ENCODE peak calls at places on chromosomes 1 and 21, in nine cellular contexts. One of them, this sample, is unnamed.

GRCh38 chr1:89309828-89310227 is 37.2 kb upstream of the GBP5 start:
- DNase-seq in AG08396: no peak
- DNase-seq in activated gamma-delta T cell treated with anti-CD3 and anti-CD28 coated beads, Interleukin-2, amount 50 U/mL, for 16 hours: no peak
- DNase-seq in tibial nerve: no peak
- DNase-seq in CD4-positive, alpha-beta T cell: no peak
- DNase-seq in germinal center: no peak
- DNase-seq in CD4-positive, CD25-positive, alpha-beta regulatory T cell: peak
- DNase-seq in A549: no peak
- DNase-seq in Caki2: no peak
- DNase-seq in this sample: no peak

GRCh38 chr1:239719642-239720258 is 333.4 kb downstream of the CHRM3 start:
- DNase-seq in CD4-positive, CD25-positive, alpha-beta regulatory T cell: peak
- DNase-seq in AG08396: no peak
- DNase-seq in Caki2: no peak
- DNase-seq in germinal center: no peak
- DNase-seq in tibial nerve: no peak
- DNase-seq in CD4-positive, alpha-beta T cell: peak
- DNase-seq in A549: no peak
- DNase-seq in activated gamma-delta T cell treated with anti-CD3 and anti-CD28 coated beads, Interleukin-2, amount 50 U/mL, for 16 hours: peak
- DNase-seq in this sample: no peak

GRCh38 chr21:32131960-32132359 is 146.9 kb downstream of the MIS18A start:
- DNase-seq in CD4-positive, CD25-positive, alpha-beta regulatory T cell: no peak
- DNase-seq in A549: peak
- DNase-seq in activated gamma-delta T cell treated with anti-CD3 and anti-CD28 coated beads, Interleukin-2, amount 50 U/mL, for 16 hours: no peak
- DNase-seq in AG08396: no peak
- DNase-seq in germinal center: no peak
- DNase-seq in Caki2: peak
- DNase-seq in CD4-positive, alpha-beta T cell: no peak
- DNase-seq in tibial nerve: no peak
- DNase-seq in this sample: no peak

GRCh38 chr1:10629091-10629815 is 154.5 kb downstream of the PEX14 start:
- DNase-seq in activated gamma-delta T cell treated with anti-CD3 and anti-CD28 coated beads, Interleukin-2, amount 50 U/mL, for 16 hours: no peak
- DNase-seq in germinal center: no peak
- DNase-seq in CD4-positive, CD25-positive, alpha-beta regulatory T cell: no peak
- DNase-seq in A549: no peak
- DNase-seq in AG08396: no peak
- DNase-seq in CD4-positive, alpha-beta T cell: no peak
- DNase-seq in Caki2: no peak
- DNase-seq in tibial nerve: no peak
- DNase-seq in this sample: no peak

GRCh38 chr1:241310451-241310850 is 46.6 kb downstream of the RGS7 start:
- DNase-seq in activated gamma-delta T cell treated with anti-CD3 and anti-CD28 coated beads, Interleukin-2, amount 50 U/mL, for 16 hours: no peak
- DNase-seq in tibial nerve: no peak
- DNase-seq in CD4-positive, alpha-beta T cell: no peak
- DNase-seq in Caki2: no peak
- DNase-seq in A549: no peak
- DNase-seq in AG08396: no peak
- DNase-seq in CD4-positive, CD25-positive, alpha-beta regulatory T cell: no peak
- DNase-seq in germinal center: no peak
- DNase-seq in this sample: no peak

GRCh38 chr1:198933506-198933905 is 294.7 kb downstream of the PTPRC start:
- DNase-seq in tibial nerve: no peak
- DNase-seq in CD4-positive, alpha-beta T cell: no peak
- DNase-seq in Caki2: peak
- DNase-seq in A549: no peak
- DNase-seq in CD4-positive, CD25-positive, alpha-beta regulatory T cell: no peak
- DNase-seq in germinal center: no peak
- DNase-seq in activated gamma-delta T cell treated with anti-CD3 and anti-CD28 coated beads, Interleukin-2, amount 50 U/mL, for 16 hours: no peak
- DNase-seq in AG08396: no peak
- DNase-seq in this sample: no peak

GRCh38 chr1:93079685-93080141 is 630 bp downstream of the MTF2 start:
- DNase-seq in germinal center: peak
- DNase-seq in activated gamma-delta T cell treated with anti-CD3 and anti-CD28 coated beads, Interleukin-2, amount 50 U/mL, for 16 hours: no peak
- DNase-seq in A549: no peak
- DNase-seq in CD4-positive, CD25-positive, alpha-beta regulatory T cell: peak
- DNase-seq in AG08396: peak
- DNase-seq in tibial nerve: no peak
- DNase-seq in CD4-positive, alpha-beta T cell: no peak
- DNase-seq in Caki2: peak
- DNase-seq in this sample: peak

GRCh38 chr1:178540646-178541045 is 27.7 kb downstream of the TEX35 start:
- DNase-seq in CD4-positive, CD25-positive, alpha-beta regulatory T cell: no peak
- DNase-seq in Caki2: no peak
- DNase-seq in A549: no peak
- DNase-seq in tibial nerve: no peak
- DNase-seq in germinal center: no peak
- DNase-seq in AG08396: peak
- DNase-seq in CD4-positive, alpha-beta T cell: no peak
- DNase-seq in activated gamma-delta T cell treated with anti-CD3 and anti-CD28 coated beads, Interleukin-2, amount 50 U/mL, for 16 hours: no peak
- DNase-seq in this sample: no peak

GRCh38 chr1:10575616-10576015 is 100.9 kb downstream of the PEX14 start:
- DNase-seq in Caki2: peak
- DNase-seq in tibial nerve: no peak
- DNase-seq in AG08396: peak
- DNase-seq in CD4-positive, CD25-positive, alpha-beta regulatory T cell: no peak
- DNase-seq in germinal center: no peak
- DNase-seq in A549: peak
- DNase-seq in activated gamma-delta T cell treated with anti-CD3 and anti-CD28 coated beads, Interleukin-2, amount 50 U/mL, for 16 hours: no peak
- DNase-seq in CD4-positive, alpha-beta T cell: no peak
- DNase-seq in this sample: no peak

GRCh38 chr1:30892671-30893073 is 15.9 kb downstream of the SDC3 start:
- DNase-seq in tibial nerve: no peak
- DNase-seq in AG08396: no peak
- DNase-seq in activated gamma-delta T cell treated with anti-CD3 and anti-CD28 coated beads, Interleukin-2, amount 50 U/mL, for 16 hours: no peak
- DNase-seq in germinal center: no peak
- DNase-seq in A549: no peak
- DNase-seq in Caki2: no peak
- DNase-seq in CD4-positive, alpha-beta T cell: no peak
- DNase-seq in CD4-positive, CD25-positive, alpha-beta regulatory T cell: no peak
- DNase-seq in this sample: no peak

GRCh38 chr1:44500181-44501021 is 95.3 kb downstream of the RNF220 start:
- DNase-seq in activated gamma-delta T cell treated with anti-CD3 and anti-CD28 coated beads, Interleukin-2, amount 50 U/mL, for 16 hours: no peak
- DNase-seq in tibial nerve: no peak
- DNase-seq in AG08396: no peak
- DNase-seq in germinal center: no peak
- DNase-seq in CD4-positive, CD25-positive, alpha-beta regulatory T cell: no peak
- DNase-seq in CD4-positive, alpha-beta T cell: no peak
- DNase-seq in A549: no peak
- DNase-seq in Caki2: no peak
- DNase-seq in this sample: no peak

GRCh38 chr21:41993744-41994143 is 16.4 kb downstream of the ZBTB21 start:
- DNase-seq in A549: no peak
- DNase-seq in CD4-positive, alpha-beta T cell: no peak
- DNase-seq in germinal center: no peak
- DNase-seq in Caki2: no peak
- DNase-seq in AG08396: peak
- DNase-seq in CD4-positive, CD25-positive, alpha-beta regulatory T cell: no peak
- DNase-seq in tibial nerve: no peak
- DNase-seq in activated gamma-delta T cell treated with anti-CD3 and anti-CD28 coated beads, Interleukin-2, amount 50 U/mL, for 16 hours: no peak
- DNase-seq in this sample: no peak

GRCh38 chr1:185373813-185374524 is 56.9 kb upstream of the IVNS1ABP start:
- DNase-seq in A549: no peak
- DNase-seq in Caki2: no peak
- DNase-seq in activated gamma-delta T cell treated with anti-CD3 and anti-CD28 coated beads, Interleukin-2, amount 50 U/mL, for 16 hours: no peak
- DNase-seq in CD4-positive, alpha-beta T cell: no peak
- DNase-seq in tibial nerve: no peak
- DNase-seq in AG08396: no peak
- DNase-seq in CD4-positive, CD25-positive, alpha-beta regulatory T cell: no peak
- DNase-seq in germinal center: no peak
- DNase-seq in this sample: no peak

GRCh38 chr1:5992814-5993552 is 758 bp upstream of the NPHP4 start:
- DNase-seq in tibial nerve: no peak
- DNase-seq in activated gamma-delta T cell treated with anti-CD3 and anti-CD28 coated beads, Interleukin-2, amount 50 U/mL, for 16 hours: no peak
- DNase-seq in AG08396: no peak
- DNase-seq in Caki2: no peak
- DNase-seq in germinal center: peak
- DNase-seq in CD4-positive, CD25-positive, alpha-beta regulatory T cell: peak
- DNase-seq in CD4-positive, alpha-beta T cell: no peak
- DNase-seq in A549: no peak
- DNase-seq in this sample: peak

GRCh38 chr1:110626890-110627289 is 20.7 kb upstream of the KCNA2 start:
- DNase-seq in activated gamma-delta T cell treated with anti-CD3 and anti-CD28 coated beads, Interleukin-2, amount 50 U/mL, for 16 hours: no peak
- DNase-seq in CD4-positive, alpha-beta T cell: no peak
- DNase-seq in AG08396: no peak
- DNase-seq in A549: no peak
- DNase-seq in Caki2: no peak
- DNase-seq in tibial nerve: no peak
- DNase-seq in germinal center: no peak
- DNase-seq in CD4-positive, CD25-positive, alpha-beta regulatory T cell: peak
- DNase-seq in this sample: no peak

GRCh38 chr1:226806988-226807387 is 63.4 kb upstream of the PSEN2 start:
- DNase-seq in AG08396: no peak
- DNase-seq in germinal center: no peak
- DNase-seq in tibial nerve: no peak
- DNase-seq in A549: no peak
- DNase-seq in CD4-positive, CD25-positive, alpha-beta regulatory T cell: no peak
- DNase-seq in Caki2: no peak
- DNase-seq in activated gamma-delta T cell treated with anti-CD3 and anti-CD28 coated beads, Interleukin-2, amount 50 U/mL, for 16 hours: no peak
- DNase-seq in CD4-positive, alpha-beta T cell: no peak
- DNase-seq in this sample: no peak

GRCh38 chr1:59705849-59706599 is 108.7 kb upstream of the HOOK1 start:
- DNase-seq in AG08396: no peak
- DNase-seq in CD4-positive, alpha-beta T cell: no peak
- DNase-seq in germinal center: no peak
- DNase-seq in activated gamma-delta T cell treated with anti-CD3 and anti-CD28 coated beads, Interleukin-2, amount 50 U/mL, for 16 hours: no peak
- DNase-seq in CD4-positive, CD25-positive, alpha-beta regulatory T cell: no peak
- DNase-seq in A549: no peak
- DNase-seq in Caki2: no peak
- DNase-seq in tibial nerve: no peak
- DNase-seq in this sample: no peak

GRCh38 chr21:28714795-28715464 is 277.7 kb downstream of the LTN1 start:
- DNase-seq in germinal center: no peak
- DNase-seq in activated gamma-delta T cell treated with anti-CD3 and anti-CD28 coated beads, Interleukin-2, amount 50 U/mL, for 16 hours: no peak
- DNase-seq in AG08396: no peak
- DNase-seq in A549: no peak
- DNase-seq in CD4-positive, CD25-positive, alpha-beta regulatory T cell: no peak
- DNase-seq in tibial nerve: no peak
- DNase-seq in Caki2: no peak
- DNase-seq in CD4-positive, alpha-beta T cell: no peak
- DNase-seq in this sample: no peak

GRCh38 chr1:39681999-39682398 is 9.2 kb downstream of the HPCAL4 start:
- DNase-seq in Caki2: no peak
- DNase-seq in CD4-positive, alpha-beta T cell: no peak
- DNase-seq in CD4-positive, CD25-positive, alpha-beta regulatory T cell: no peak
- DNase-seq in A549: no peak
- DNase-seq in AG08396: no peak
- DNase-seq in tibial nerve: no peak
- DNase-seq in germinal center: no peak
- DNase-seq in activated gamma-delta T cell treated with anti-CD3 and anti-CD28 coated beads, Interleukin-2, amount 50 U/mL, for 16 hours: no peak
- DNase-seq in this sample: no peak

GRCh38 chr1:45319761-45320160 is 6.9 kb upstream of the HPDL start:
- DNase-seq in germinal center: no peak
- DNase-seq in CD4-positive, CD25-positive, alpha-beta regulatory T cell: no peak
- DNase-seq in A549: no peak
- DNase-seq in Caki2: no peak
- DNase-seq in CD4-positive, alpha-beta T cell: no peak
- DNase-seq in AG08396: no peak
- DNase-seq in tibial nerve: no peak
- DNase-seq in activated gamma-delta T cell treated with anti-CD3 and anti-CD28 coated beads, Interleukin-2, amount 50 U/mL, for 16 hours: no peak
- DNase-seq in this sample: no peak

GRCh38 chr1:230186003-230186863 is 119.2 kb downstream of the GALNT2 start:
- DNase-seq in tibial nerve: no peak
- DNase-seq in activated gamma-delta T cell treated with anti-CD3 and anti-CD28 coated beads, Interleukin-2, amount 50 U/mL, for 16 hours: no peak
- DNase-seq in germinal center: no peak
- DNase-seq in A549: peak
- DNase-seq in Caki2: peak
- DNase-seq in CD4-positive, alpha-beta T cell: no peak
- DNase-seq in CD4-positive, CD25-positive, alpha-beta regulatory T cell: no peak
- DNase-seq in AG08396: peak
- DNase-seq in this sample: no peak

GRCh38 chr1:232662910-232663309 is 33.0 kb upstream of the SIPA1L2 start:
- DNase-seq in tibial nerve: no peak
- DNase-seq in CD4-positive, alpha-beta T cell: no peak
- DNase-seq in CD4-positive, CD25-positive, alpha-beta regulatory T cell: no peak
- DNase-seq in germinal center: no peak
- DNase-seq in AG08396: no peak
- DNase-seq in activated gamma-delta T cell treated with anti-CD3 and anti-CD28 coated beads, Interleukin-2, amount 50 U/mL, for 16 hours: no peak
- DNase-seq in Caki2: no peak
- DNase-seq in A549: no peak
- DNase-seq in this sample: no peak

GRCh38 chr1:39829791-39830533 is 41.3 kb upstream of the BMP8B start:
- DNase-seq in AG08396: no peak
- DNase-seq in CD4-positive, CD25-positive, alpha-beta regulatory T cell: no peak
- DNase-seq in tibial nerve: no peak
- DNase-seq in activated gamma-delta T cell treated with anti-CD3 and anti-CD28 coated beads, Interleukin-2, amount 50 U/mL, for 16 hours: no peak
- DNase-seq in A549: no peak
- DNase-seq in CD4-positive, alpha-beta T cell: no peak
- DNase-seq in Caki2: no peak
- DNase-seq in germinal center: no peak
- DNase-seq in this sample: no peak

GRCh38 chr1:202553560-202554038 is 156.7 kb downstream of the SYT2 start:
- DNase-seq in AG08396: no peak
- DNase-seq in CD4-positive, alpha-beta T cell: no peak
- DNase-seq in activated gamma-delta T cell treated with anti-CD3 and anti-CD28 coated beads, Interleukin-2, amount 50 U/mL, for 16 hours: no peak
- DNase-seq in germinal center: peak
- DNase-seq in A549: no peak
- DNase-seq in CD4-positive, CD25-positive, alpha-beta regulatory T cell: no peak
- DNase-seq in tibial nerve: no peak
- DNase-seq in Caki2: no peak
- DNase-seq in this sample: no peak

GRCh38 chr1:119778886-119779560 is 10.3 kb upstream of the HMGCS2 start:
- DNase-seq in activated gamma-delta T cell treated with anti-CD3 and anti-CD28 coated beads, Interleukin-2, amount 50 U/mL, for 16 hours: no peak
- DNase-seq in tibial nerve: no peak
- DNase-seq in Caki2: no peak
- DNase-seq in germinal center: no peak
- DNase-seq in AG08396: no peak
- DNase-seq in CD4-positive, CD25-positive, alpha-beta regulatory T cell: no peak
- DNase-seq in CD4-positive, alpha-beta T cell: no peak
- DNase-seq in A549: no peak
- DNase-seq in this sample: no peak

GRCh38 chr1:218874313-218874712 is 299.4 kb upstream of the LYPLAL1 start:
- DNase-seq in activated gamma-delta T cell treated with anti-CD3 and anti-CD28 coated beads, Interleukin-2, amount 50 U/mL, for 16 hours: no peak
- DNase-seq in AG08396: no peak
- DNase-seq in germinal center: no peak
- DNase-seq in Caki2: no peak
- DNase-seq in CD4-positive, alpha-beta T cell: no peak
- DNase-seq in A549: no peak
- DNase-seq in tibial nerve: no peak
- DNase-seq in CD4-positive, CD25-positive, alpha-beta regulatory T cell: no peak
- DNase-seq in this sample: no peak

GRCh38 chr1:206498685-206499084 is 8.6 kb upstream of the RASSF5 start:
- DNase-seq in tibial nerve: no peak
- DNase-seq in A549: no peak
- DNase-seq in CD4-positive, CD25-positive, alpha-beta regulatory T cell: no peak
- DNase-seq in CD4-positive, alpha-beta T cell: no peak
- DNase-seq in AG08396: no peak
- DNase-seq in activated gamma-delta T cell treated with anti-CD3 and anti-CD28 coated beads, Interleukin-2, amount 50 U/mL, for 16 hours: no peak
- DNase-seq in germinal center: no peak
- DNase-seq in Caki2: no peak
- DNase-seq in this sample: no peak

GRCh38 chr1:156320560-156320959 is 17.5 kb downstream of the CCT3 start:
- DNase-seq in Caki2: no peak
- DNase-seq in activated gamma-delta T cell treated with anti-CD3 and anti-CD28 coated beads, Interleukin-2, amount 50 U/mL, for 16 hours: no peak
- DNase-seq in AG08396: no peak
- DNase-seq in tibial nerve: no peak
- DNase-seq in CD4-positive, alpha-beta T cell: no peak
- DNase-seq in A549: no peak
- DNase-seq in germinal center: no peak
- DNase-seq in CD4-positive, CD25-positive, alpha-beta regulatory T cell: no peak
- DNase-seq in this sample: no peak

GRCh38 chr1:223886516-223886921 is 40.8 kb upstream of the TP53BP2 start:
- DNase-seq in activated gamma-delta T cell treated with anti-CD3 and anti-CD28 coated beads, Interleukin-2, amount 50 U/mL, for 16 hours: no peak
- DNase-seq in CD4-positive, alpha-beta T cell: no peak
- DNase-seq in germinal center: no peak
- DNase-seq in Caki2: peak
- DNase-seq in A549: no peak
- DNase-seq in tibial nerve: no peak
- DNase-seq in CD4-positive, CD25-positive, alpha-beta regulatory T cell: no peak
- DNase-seq in AG08396: no peak
- DNase-seq in this sample: no peak

GRCh38 chr21:27058673-27059365 is 91.9 kb upstream of the ADAMTS5 start:
- DNase-seq in CD4-positive, CD25-positive, alpha-beta regulatory T cell: no peak
- DNase-seq in AG08396: no peak
- DNase-seq in tibial nerve: no peak
- DNase-seq in A549: no peak
- DNase-seq in Caki2: no peak
- DNase-seq in activated gamma-delta T cell treated with anti-CD3 and anti-CD28 coated beads, Interleukin-2, amount 50 U/mL, for 16 hours: no peak
- DNase-seq in CD4-positive, alpha-beta T cell: no peak
- DNase-seq in germinal center: no peak
- DNase-seq in this sample: no peak

This sample was measured in HEK293T.